ENCODE peak calls at places on chromosomes 12 and 14, in five cellular contexts. One of them, this sample, is unnamed.

GRCh38 chr12:91074068-91074819 is 16.4 kb upstream of the KERA start:
- DNase-seq in left lung: no peak
- DNase-seq in thoracic aorta: no peak
- DNase-seq in ovary: no peak
- DNase-seq in neural progenitor cell: no peak
- DNase-seq in this sample: no peak

GRCh38 chr14:23294734-23295561 is 7.7 kb downstream of the PPP1R3E start:
- DNase-seq in left lung: no peak
- DNase-seq in thoracic aorta: no peak
- DNase-seq in ovary: no peak
- DNase-seq in neural progenitor cell: peak; percentile 85
- DNase-seq in this sample: peak; percentile 54

GRCh38 chr12:54926246-54926645 is 58.3 kb downstream of the TESPA1 start:
- DNase-seq in left lung: no peak
- DNase-seq in thoracic aorta: no peak
- DNase-seq in ovary: no peak
- DNase-seq in neural progenitor cell: no peak
- DNase-seq in this sample: no peak

GRCh38 chr12:49750027-49750977 is 8.9 kb downstream of the TMBIM6 start:
- DNase-seq in left lung: no peak
- DNase-seq in thoracic aorta: no peak
- DNase-seq in ovary: no peak
- DNase-seq in neural progenitor cell: peak; percentile 14
- DNase-seq in this sample: no peak

GRCh38 chr14:77140937-77141591 is 527 bp downstream of the ZDHHC22 start:
- DNase-seq in left lung: no peak
- DNase-seq in thoracic aorta: no peak
- DNase-seq in ovary: no peak
- DNase-seq in neural progenitor cell: peak; percentile 92
- DNase-seq in this sample: no peak

GRCh38 chr14:50035214-50035613 is 81.2 kb downstream of the VCPKMT start:
- DNase-seq in left lung: no peak
- DNase-seq in thoracic aorta: no peak
- DNase-seq in ovary: no peak
- DNase-seq in neural progenitor cell: no peak
- DNase-seq in this sample: no peak

GRCh38 chr14:104246401-104247335 is 108.3 kb downstream of the KIF26A start:
- DNase-seq in left lung: peak; percentile 53
- DNase-seq in thoracic aorta: no peak
- DNase-seq in ovary: peak; percentile 5
- DNase-seq in neural progenitor cell: no peak
- DNase-seq in this sample: no peak

GRCh38 chr12:46439793-46440511 is 67.4 kb upstream of the SLC38A2 start:
- DNase-seq in left lung: no peak
- DNase-seq in thoracic aorta: no peak
- DNase-seq in ovary: no peak
- DNase-seq in neural progenitor cell: no peak
- DNase-seq in this sample: no peak

GRCh38 chr14:94484476-94484875 is 8.5 kb upstream of the SERPINA9 start:
- DNase-seq in left lung: no peak
- DNase-seq in thoracic aorta: no peak
- DNase-seq in ovary: no peak
- DNase-seq in neural progenitor cell: no peak
- DNase-seq in this sample: no peak

GRCh38 chr14:89848165-89848564 is 106.4 kb downstream of the EFCAB11 start:
- DNase-seq in left lung: no peak
- DNase-seq in thoracic aorta: no peak
- DNase-seq in ovary: no peak
- DNase-seq in neural progenitor cell: no peak
- DNase-seq in this sample: no peak

GRCh38 chr12:12683725-12684124 is 12.3 kb downstream of the GPR19 start:
- DNase-seq in left lung: no peak
- DNase-seq in thoracic aorta: no peak
- DNase-seq in ovary: no peak
- DNase-seq in neural progenitor cell: peak; percentile 34
- DNase-seq in this sample: no peak

GRCh38 chr12:120874547-120875245 is 29.5 kb downstream of the SPPL3 start:
- DNase-seq in left lung: no peak
- DNase-seq in thoracic aorta: no peak
- DNase-seq in ovary: no peak
- DNase-seq in neural progenitor cell: no peak
- DNase-seq in this sample: no peak

GRCh38 chr12:124625867-124626675 is 58.7 kb upstream of the NCOR2 start:
- DNase-seq in left lung: peak; percentile 91
- DNase-seq in thoracic aorta: peak; percentile 78
- DNase-seq in ovary: peak; percentile 63
- DNase-seq in neural progenitor cell: no peak
- DNase-seq in this sample: no peak

GRCh38 chr12:58369576-58369975 is 428.2 kb downstream of the ATP23 start:
- DNase-seq in left lung: no peak
- DNase-seq in thoracic aorta: no peak
- DNase-seq in ovary: no peak
- DNase-seq in neural progenitor cell: no peak
- DNase-seq in this sample: no peak

GRCh38 chr12:28191690-28192089 is 1.4 kb downstream of the CCDC91 start:
- DNase-seq in left lung: no peak
- DNase-seq in thoracic aorta: no peak
- DNase-seq in ovary: no peak
- DNase-seq in neural progenitor cell: no peak
- DNase-seq in this sample: no peak

GRCh38 chr12:123269395-123269892 is 2.2 kb downstream of the CDK2AP1 start:
- DNase-seq in left lung: peak; percentile 87
- DNase-seq in thoracic aorta: no peak
- DNase-seq in ovary: peak; percentile 69
- DNase-seq in neural progenitor cell: peak; percentile 93
- DNase-seq in this sample: peak; percentile 30

GRCh38 chr12:27652174-27652763 is 44.0 kb upstream of the REP15 start:
- DNase-seq in left lung: no peak
- DNase-seq in thoracic aorta: peak; percentile 45
- DNase-seq in ovary: no peak
- DNase-seq in neural progenitor cell: peak; percentile 92
- DNase-seq in this sample: no peak

GRCh38 chr12:39037115-39037514 is 131.7 kb upstream of the CPNE8 start:
- DNase-seq in left lung: no peak
- DNase-seq in thoracic aorta: no peak
- DNase-seq in ovary: no peak
- DNase-seq in neural progenitor cell: no peak
- DNase-seq in this sample: no peak
- TF ChIP-seq CTCF in left lung: no peak
- TF ChIP-seq CTCF in thoracic aorta: no peak
- TF ChIP-seq CTCF in ovary: no peak
- TF ChIP-seq CTCF in neural progenitor cell: no peak
- TF ChIP-seq CTCF in this sample: no peak

GRCh38 chr12:108379761-108380160 is 40.6 kb upstream of the CMKLR1 start:
- DNase-seq in left lung: no peak
- DNase-seq in thoracic aorta: no peak
- DNase-seq in ovary: no peak
- DNase-seq in neural progenitor cell: no peak
- DNase-seq in this sample: no peak

GRCh38 chr12:108374596-108375320 is 35.6 kb upstream of the CMKLR1 start:
- DNase-seq in left lung: no peak
- DNase-seq in thoracic aorta: no peak
- DNase-seq in ovary: no peak
- DNase-seq in neural progenitor cell: no peak
- DNase-seq in this sample: no peak

GRCh38 chr12:108377260-108377659 is 38.1 kb upstream of the CMKLR1 start:
- DNase-seq in left lung: no peak
- DNase-seq in thoracic aorta: no peak
- DNase-seq in ovary: no peak
- DNase-seq in neural progenitor cell: no peak
- DNase-seq in this sample: no peak

GRCh38 chr12:108373111-108373510 is 34.0 kb upstream of the CMKLR1 start:
- DNase-seq in left lung: no peak
- DNase-seq in thoracic aorta: no peak
- DNase-seq in ovary: no peak
- DNase-seq in neural progenitor cell: peak; percentile 11
- DNase-seq in this sample: no peak

DNA sequence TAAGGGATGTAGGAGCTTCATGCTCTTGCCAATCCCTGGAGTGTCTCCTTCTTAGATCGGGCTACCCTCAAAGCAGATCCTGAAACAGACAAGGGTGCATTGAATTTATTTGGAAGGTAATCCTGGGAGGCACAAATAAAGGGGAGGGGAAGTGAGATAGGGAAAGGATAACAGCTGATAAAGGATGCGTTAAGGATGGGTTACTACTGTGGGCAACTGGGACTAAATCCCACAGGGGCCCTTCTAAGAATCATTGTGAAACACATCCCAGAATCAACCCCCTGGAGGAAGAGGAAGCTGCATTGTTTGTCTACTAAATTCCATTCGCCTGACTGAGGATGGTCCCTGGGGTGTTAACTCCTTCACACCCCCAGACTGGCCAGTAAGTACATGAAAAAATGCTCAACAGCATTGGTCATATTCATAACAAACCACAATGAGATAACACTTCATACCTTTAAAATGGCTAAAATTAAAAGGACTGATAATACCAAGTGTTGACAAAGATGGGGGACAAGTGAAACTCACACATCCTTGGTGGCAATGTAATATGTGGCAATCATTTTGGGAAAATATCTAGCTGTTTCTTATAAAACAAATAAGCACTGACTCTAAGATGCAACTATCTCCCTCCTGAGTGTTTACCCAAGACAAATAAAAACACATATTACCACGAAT is 37.0 kb upstream of the CMKLR1 start:
- DNase-seq in left lung: no peak
- DNase-seq in thoracic aorta: no peak
- DNase-seq in ovary: no peak
- DNase-seq in neural progenitor cell: no peak
- DNase-seq in this sample: no peak
- H3K9me3 ChIP-seq in left lung: peaks cover 25% of the 10 kb centered on the region
- H3K9me3 ChIP-seq in thoracic aorta: peaks cover 4% of the 10 kb centered on the region
- H3K9me3 ChIP-seq in ovary: no peaks in the 10 kb centered on the region
- H3K9me3 ChIP-seq in neural progenitor cell: no peaks in the 10 kb centered on the region
- H3K9me3 ChIP-seq in this sample: peaks cover 20% of the 10 kb centered on the region

GRCh38 chr12:51406299-51406698 is 15.1 kb upstream of the GALNT6 start:
- DNase-seq in left lung: no peak
- DNase-seq in thoracic aorta: no peak
- DNase-seq in ovary: no peak
- DNase-seq in neural progenitor cell: no peak
- DNase-seq in this sample: no peak
- H3K27ac ChIP-seq in left lung: no peak overlapping the region
- H3K27ac ChIP-seq in thoracic aorta: no peak overlapping the region
- H3K27ac ChIP-seq in ovary: no peak overlapping the region
- H3K27ac ChIP-seq in neural progenitor cell: no peak overlapping the region
- H3K27ac ChIP-seq in this sample: no peak overlapping the region

GRCh38 chr12:10756194-10756593 is 33.1 kb upstream of the YBX3 start:
- DNase-seq in left lung: no peak
- DNase-seq in thoracic aorta: no peak
- DNase-seq in ovary: no peak
- DNase-seq in neural progenitor cell: no peak
- DNase-seq in this sample: no peak

DNA sequence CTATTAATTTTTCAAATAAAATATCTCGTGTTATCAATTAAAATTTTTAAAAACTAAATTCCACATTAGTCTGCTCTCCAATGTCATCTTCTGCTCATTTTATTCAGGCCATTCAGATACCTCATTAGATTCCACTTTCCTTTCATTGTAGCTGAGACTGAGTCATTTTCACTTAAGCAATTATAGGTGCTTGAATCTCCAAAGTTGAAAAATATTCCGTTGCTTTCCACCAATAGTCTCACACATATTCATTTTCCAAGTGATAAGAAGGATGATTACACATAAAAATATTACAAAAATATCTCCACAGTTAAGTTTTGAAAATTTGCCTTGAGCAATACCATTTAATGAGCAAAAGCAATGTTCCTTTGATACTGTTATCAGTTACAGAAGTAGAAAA is 36.5 kb upstream of the YBX3 start:
- DNase-seq in left lung: no peak
- DNase-seq in thoracic aorta: no peak
- DNase-seq in ovary: no peak
- DNase-seq in neural progenitor cell: no peak
- DNase-seq in this sample: no peak
- TF ChIP-seq CTCF in left lung: no peak
- TF ChIP-seq CTCF in thoracic aorta: no peak
- TF ChIP-seq CTCF in ovary: no peak
- TF ChIP-seq CTCF in neural progenitor cell: no peak
- TF ChIP-seq CTCF in this sample: no peak

GRCh38 chr14:97332591-97332984 is 535.4 kb downstream of the VRK1 start:
- DNase-seq in left lung: no peak
- DNase-seq in thoracic aorta: no peak
- DNase-seq in ovary: no peak
- DNase-seq in neural progenitor cell: no peak
- DNase-seq in this sample: no peak

GRCh38 chr14:97337670-97338069 is 540.5 kb downstream of the VRK1 start:
- DNase-seq in left lung: no peak
- DNase-seq in thoracic aorta: no peak
- DNase-seq in ovary: no peak
- DNase-seq in neural progenitor cell: no peak
- DNase-seq in this sample: no peak

GRCh38 chr14:97337267-97337666 is 540.1 kb downstream of the VRK1 start:
- DNase-seq in left lung: no peak
- DNase-seq in thoracic aorta: no peak
- DNase-seq in ovary: no peak
- DNase-seq in neural progenitor cell: no peak
- DNase-seq in this sample: no peak

GRCh38 chr14:97336179-97336578 is 539.0 kb downstream of the VRK1 start:
- DNase-seq in left lung: no peak
- DNase-seq in thoracic aorta: no peak
- DNase-seq in ovary: no peak
- DNase-seq in neural progenitor cell: no peak
- DNase-seq in this sample: no peak

GRCh38 chr14:97336816-97337215 is 539.6 kb downstream of the VRK1 start:
- DNase-seq in left lung: no peak
- DNase-seq in thoracic aorta: no peak
- DNase-seq in ovary: no peak
- DNase-seq in neural progenitor cell: no peak
- DNase-seq in this sample: no peak
- H3K9me3 ChIP-seq in left lung: peaks cover 8% of the 10 kb centered on the region
- H3K9me3 ChIP-seq in thoracic aorta: no peaks in the 10 kb centered on the region
- H3K9me3 ChIP-seq in ovary: no peaks in the 10 kb centered on the region
- H3K9me3 ChIP-seq in neural progenitor cell: peaks cover 5% of the 10 kb centered on the region
- H3K9me3 ChIP-seq in this sample: no peaks in the 10 kb centered on the region

DNA sequence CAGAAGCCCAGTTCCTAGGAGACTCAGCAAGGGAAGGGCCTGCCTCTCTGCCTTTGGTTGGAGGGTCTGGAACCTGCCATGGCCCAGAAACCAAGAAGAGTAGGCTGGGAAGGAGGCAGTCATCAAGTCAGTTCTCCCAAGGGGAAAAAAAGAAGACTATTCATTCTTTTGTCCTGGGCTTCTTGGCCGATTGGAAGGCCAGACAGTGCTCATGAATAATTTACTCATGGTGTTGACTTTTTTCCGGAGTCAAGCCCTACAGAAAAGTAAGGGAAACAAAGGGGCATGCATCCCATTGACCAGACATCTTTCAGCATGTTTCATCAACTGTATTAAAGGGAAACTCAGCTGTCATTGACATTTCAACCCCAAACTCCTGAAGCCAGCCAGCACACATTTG is 168.1 kb downstream of the PRKCH start:
- DNase-seq in left lung: no peak
- DNase-seq in thoracic aorta: no peak
- DNase-seq in ovary: no peak
- DNase-seq in neural progenitor cell: no peak
- DNase-seq in this sample: no peak
- H3K27ac ChIP-seq in left lung: peak overlapping the region; percentile 91
- H3K27ac ChIP-seq in thoracic aorta: no peak overlapping the region
- H3K27ac ChIP-seq in ovary: no peak overlapping the region
- H3K27ac ChIP-seq in neural progenitor cell: no peak overlapping the region
- H3K27ac ChIP-seq in this sample: no peak overlapping the region

This sample was measured in CD4-positive, alpha-beta T cell.